ENCODE peak calls at places on chromosome 20, in four cellular contexts. One of them, this sample, is unnamed.

GRCh38 chr20:59087829-59088433 is 45.3 kb upstream of the PRELID3B start:
- DNase-seq in H1: peak; percentile 43
- DNase-seq in K562: peak; percentile 77
- DNase-seq in HepG2: peak; percentile 70
- DNase-seq in this sample: peak; percentile 83

GRCh38 chr20:16708590-16708989 is 21.2 kb upstream of the SNRPB2 start:
- DNase-seq in H1: no peak
- DNase-seq in K562: no peak
- DNase-seq in HepG2: no peak
- DNase-seq in this sample: peak; percentile 20

GRCh38 chr20:61251529-61252393 is at the start of gene CDH4:
- DNase-seq in H1: no peak
- DNase-seq in K562: no peak
- DNase-seq in HepG2: no peak
- DNase-seq in this sample: no peak

GRCh38 chr20:25040438-25040831 is 17.5 kb downstream of the ACSS1 start:
- DNase-seq in H1: no peak
- DNase-seq in K562: no peak
- DNase-seq in HepG2: no peak
- DNase-seq in this sample: peak; percentile 85

GRCh38 chr20:56592211-56592610 is 36.9 kb upstream of the TFAP2C start:
- DNase-seq in H1: no peak
- DNase-seq in K562: no peak
- DNase-seq in HepG2: no peak
- DNase-seq in this sample: no peak

GRCh38 chr20:53420061-53420460 is 173.6 kb downstream of the ZNF217 start:
- DNase-seq in H1: no peak
- DNase-seq in K562: no peak
- DNase-seq in HepG2: no peak
- DNase-seq in this sample: no peak

GRCh38 chr20:49319204-49319809 is 41.5 kb upstream of the ZNFX1 start:
- DNase-seq in H1: no peak
- DNase-seq in K562: peak; percentile 41
- DNase-seq in HepG2: no peak
- DNase-seq in this sample: no peak

GRCh38 chr20:45011108-45011526 is 44.8 kb downstream of the STK4 start:
- DNase-seq in H1: no peak
- DNase-seq in K562: peak; percentile 20
- DNase-seq in HepG2: peak; percentile 49
- DNase-seq in this sample: peak; percentile 69

GRCh38 chr20:57177636-57178280 is 88.7 kb downstream of the BMP7 start:
- DNase-seq in H1: no peak
- DNase-seq in K562: no peak
- DNase-seq in HepG2: no peak
- DNase-seq in this sample: no peak

GRCh38 chr20:438581-439469 is 23.5 kb downstream of the TBC1D20 start:
- DNase-seq in H1: no peak
- DNase-seq in K562: no peak
- DNase-seq in HepG2: no peak
- DNase-seq in this sample: no peak

GRCh38 chr20:46253391-46253790 is 54.9 kb downstream of the CDH22 start:
- DNase-seq in H1: peak; percentile 27
- DNase-seq in K562: no peak
- DNase-seq in HepG2: peak; percentile 29
- DNase-seq in this sample: peak; percentile 82

DNA sequence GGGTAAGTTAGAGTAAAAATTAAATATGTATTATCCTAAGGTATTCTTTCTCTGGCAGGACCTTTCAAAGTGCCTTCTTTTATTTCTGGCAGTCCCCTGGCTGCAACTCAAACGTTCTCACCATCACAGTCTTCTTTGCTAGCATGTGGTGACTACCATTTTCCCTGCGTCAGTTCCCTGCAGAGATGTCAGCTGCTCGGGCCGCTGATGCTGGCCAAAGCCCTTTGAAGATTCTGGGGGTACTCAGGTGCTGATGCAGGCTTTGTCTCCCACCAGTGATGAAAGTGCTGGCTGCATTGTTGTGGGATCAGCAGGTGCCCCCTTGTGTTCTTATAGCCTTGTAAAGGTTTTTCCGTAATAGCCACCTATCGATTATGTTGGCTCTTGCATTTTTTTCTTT is 140.1 kb downstream of the BTBD3 start:
- DNase-seq in H1: no peak
- DNase-seq in K562: no peak
- DNase-seq in HepG2: no peak
- DNase-seq in this sample: no peak
- TF ChIP-seq JUND in H1: no peak
- TF ChIP-seq JUND in K562: no peak
- TF ChIP-seq JUND in HepG2: no peak
- TF ChIP-seq JUND in this sample: no peak

DNA sequence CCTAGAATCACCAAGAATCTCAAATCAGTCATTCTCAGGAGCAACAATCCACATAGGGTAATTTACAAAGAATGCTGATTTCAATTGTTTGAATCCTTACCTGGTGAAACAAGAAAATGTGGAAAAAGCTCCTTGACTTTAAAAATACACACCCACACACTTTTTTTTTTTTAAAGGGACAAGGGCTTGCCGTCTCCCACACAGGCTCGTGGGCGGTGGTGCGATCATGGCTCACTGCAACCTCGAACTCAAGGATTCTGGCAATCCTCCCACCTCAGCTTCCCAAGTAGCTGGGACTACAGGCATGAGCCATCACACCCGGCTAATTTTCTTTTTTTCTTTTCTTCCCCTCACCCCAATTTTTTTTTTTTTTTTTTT is 30.7 kb downstream of the PARD6B start:
- DNase-seq in H1: no peak
- DNase-seq in K562: no peak
- DNase-seq in HepG2: no peak
- DNase-seq in this sample: no peak
- TF ChIP-seq JUND in H1: no peak
- TF ChIP-seq JUND in K562: no peak
- TF ChIP-seq JUND in HepG2: no peak
- TF ChIP-seq JUND in this sample: no peak

GRCh38 chr20:63290677-63291472 is 2.1 kb upstream of the COL20A1 start:
- DNase-seq in H1: peak; percentile 33
- DNase-seq in K562: peak; percentile 87
- DNase-seq in HepG2: peak; percentile 41
- DNase-seq in this sample: no peak
- TF ChIP-seq JUND in H1: no peak
- TF ChIP-seq JUND in K562: no peak
- TF ChIP-seq JUND in HepG2: no peak
- TF ChIP-seq JUND in this sample: no peak

GRCh38 chr20:32975698-32976674 is 28.2 kb downstream of the SUN5 start:
- DNase-seq in H1: no peak
- DNase-seq in K562: no peak
- DNase-seq in HepG2: peak; percentile 89
- DNase-seq in this sample: peak; percentile 96
- TF ChIP-seq JUND in H1: no peak
- TF ChIP-seq JUND in K562: no peak
- TF ChIP-seq JUND in HepG2: peak; percentile 15
- TF ChIP-seq JUND in this sample: no peak

DNA sequence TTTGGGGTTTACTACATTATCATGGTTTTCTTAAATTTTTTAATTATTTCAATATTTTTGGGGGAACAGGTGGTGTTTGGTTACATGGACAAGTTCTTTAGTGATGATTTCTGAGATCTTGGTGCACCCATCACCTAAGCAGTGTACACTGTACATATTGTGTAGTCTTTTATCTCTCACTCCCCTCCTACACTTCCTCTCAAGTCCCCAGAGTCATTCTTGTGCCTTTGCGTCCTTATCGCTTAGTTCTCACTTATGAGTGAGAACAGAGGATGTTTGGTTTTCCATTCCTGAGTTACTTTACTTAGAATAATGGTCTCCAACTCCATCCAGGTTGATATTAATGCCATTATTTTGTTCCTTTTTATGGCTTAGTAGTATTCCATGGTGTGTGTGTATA is 130.9 kb upstream of the CD93 start:
- DNase-seq in H1: no peak
- DNase-seq in K562: no peak
- DNase-seq in HepG2: no peak
- DNase-seq in this sample: no peak
- TF ChIP-seq JUND in H1: no peak
- TF ChIP-seq JUND in K562: no peak
- TF ChIP-seq JUND in HepG2: no peak
- TF ChIP-seq JUND in this sample: no peak

GRCh38 chr20:2130668-2131067 is 29.0 kb downstream of the STK35 start:
- DNase-seq in H1: no peak
- DNase-seq in K562: no peak
- DNase-seq in HepG2: no peak
- DNase-seq in this sample: no peak
- TF ChIP-seq JUND in H1: no peak
- TF ChIP-seq JUND in K562: no peak
- TF ChIP-seq JUND in HepG2: no peak
- TF ChIP-seq JUND in this sample: no peak

GRCh38 chr20:47687095-47687987 is 97.9 kb downstream of the SULF2 start:
- DNase-seq in H1: no peak
- DNase-seq in K562: no peak
- DNase-seq in HepG2: no peak
- DNase-seq in this sample: no peak
- TF ChIP-seq JUND in H1: no peak
- TF ChIP-seq JUND in K562: no peak
- TF ChIP-seq JUND in HepG2: no peak
- TF ChIP-seq JUND in this sample: no peak

DNA sequence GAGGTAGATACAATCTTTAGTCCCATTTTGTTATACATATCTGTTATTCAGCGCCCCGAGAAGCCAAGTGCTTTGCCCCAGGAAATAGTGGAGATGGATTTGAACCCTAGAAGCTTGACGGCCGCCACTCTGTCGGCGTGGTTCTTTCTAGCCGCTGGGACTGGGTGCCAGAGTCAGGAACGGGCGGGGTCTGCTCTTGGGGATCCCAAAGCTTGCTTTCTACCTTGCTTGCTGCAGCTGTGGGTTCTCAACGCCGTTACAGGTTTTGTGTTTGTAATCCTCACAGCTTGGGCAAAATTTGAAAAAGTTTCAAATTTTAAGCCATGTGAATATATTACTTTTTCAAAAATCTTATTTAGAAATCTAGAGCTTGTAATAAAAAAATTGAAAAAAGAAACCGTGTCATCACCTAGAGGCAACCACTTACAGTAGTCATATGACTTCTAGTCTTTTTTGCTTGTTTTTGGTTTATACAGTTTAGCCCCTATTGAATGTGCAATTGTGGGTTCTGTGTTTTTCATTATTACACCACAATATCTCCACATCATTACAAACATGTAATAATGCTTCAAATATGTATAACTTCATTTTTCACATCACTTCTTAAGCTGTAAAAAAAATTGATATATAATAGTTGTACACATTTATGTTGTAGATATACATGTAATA is 786 bp downstream of the DYNLRB1 start:
- DNase-seq in H1: no peak
- DNase-seq in K562: no peak
- DNase-seq in HepG2: no peak
- DNase-seq in this sample: no peak
- TF ChIP-seq JUND in H1: no peak
- TF ChIP-seq JUND in K562: no peak
- TF ChIP-seq JUND in HepG2: no peak
- TF ChIP-seq JUND in this sample: no peak

GRCh38 chr20:20780127-20780822 is 67.8 kb upstream of the RALGAPA2 start:
- DNase-seq in H1: no peak
- DNase-seq in K562: no peak
- DNase-seq in HepG2: peak; percentile 21
- DNase-seq in this sample: peak; percentile 80
- TF ChIP-seq JUND in H1: no peak
- TF ChIP-seq JUND in K562: no peak
- TF ChIP-seq JUND in HepG2: no peak
- TF ChIP-seq JUND in this sample: no peak

This sample was measured in T47D.